ENCODE peak calls at places on chromosomes 6 and 20, in ten cellular contexts. M is upper lobe of right lung, C is AG08396, T is foreskin keratinocyte, G is fibroblast of the aortic adventitia, V is hippocampal formation, J is choroid plexus epithelial cell, U is thoracic aorta, L is HEK293T, D is HCT116. Z is an unnamed sample.

GRCh38 chr20:47146703-47147102 is 209.8 kb downstream of the ZMYND8 start:
- DNase-seq in M (no peak), C (peak; percentile 43), T (no peak), G (peak; percentile 43), V (no peak), J (peak; percentile 70), U (no peak), L (no peak), D (no peak), Z (peak; percentile 63)

GRCh38 chr20:20461526-20461925 is 93.6 kb downstream of the INSM1 start:
- DNase-seq in M (no peak), C (no peak), T (no peak), G (no peak), V (no peak), J (no peak), U (no peak), L (no peak), D (no peak), Z (no peak)

GRCh38 chr6:170190046-170190445 is 100.8 kb downstream of the DLL1 start:
- DNase-seq in M (no peak), C (no peak), T (no peak), G (no peak), V (no peak), J (no peak), U (no peak), L (no peak), D (no peak), Z (no peak)

GRCh38 chr20:20487811-20488210 is 119.9 kb downstream of the INSM1 start:
- DNase-seq in M (no peak), C (no peak), T (peak; percentile 64), G (no peak), V (no peak), J (no peak), U (no peak), L (no peak), D (no peak), Z (peak; percentile 17)

GRCh38 chr20:5095931-5096330 is 23.8 kb downstream of the PCNA start:
- DNase-seq in M (no peak), C (no peak), T (no peak), G (no peak), V (no peak), J (no peak), U (no peak), L (no peak), D (no peak), Z (no peak)

GRCh38 chr20:24668791-24669190 is 199.4 kb downstream of the SYNDIG1 start:
- DNase-seq in M (no peak), C (no peak), T (no peak), G (no peak), V (no peak), J (no peak), U (no peak), L (no peak), D (no peak), Z (no peak)

GRCh38 chr6:145031001-145031400 is 704.3 kb downstream of the EPM2A start:
- DNase-seq in M (no peak), C (no peak), T (no peak), G (peak; percentile 20), V (no peak), J (no peak), U (no peak), L (no peak), D (no peak), Z (peak; percentile 53)

GRCh38 chr20:3115190-3116107 is 30.9 kb upstream of the AVP start:
- DNase-seq in M (no peak), C (peak; percentile 91), T (peak; percentile 30), G (peak; percentile 65), V (no peak), J (peak; percentile 72), U (no peak), L (peak; percentile 85), D (peak; percentile 22), Z (peak; percentile 77)

GRCh38 chr6:135182120-135182992 is 1.2 kb downstream of the MYB start:
- DNase-seq in M (peak; percentile 75), C (peak; percentile 17), T (peak; percentile 4), G (peak; percentile 13), V (no peak), J (no peak), U (no peak), L (peak; percentile 30), D (no peak), Z (peak; percentile 44)

GRCh38 chr6:133062077-133062476 is 179.1 kb upstream of the EYA4 start:
- DNase-seq in M (no peak), C (peak; percentile 70), T (no peak), G (peak; percentile 71), V (peak; percentile 4), J (peak; percentile 76), U (no peak), L (no peak), D (no peak), Z (peak; percentile 93)

GRCh38 chr6:170128346-170128745 is 162.5 kb downstream of the DLL1 start:
- DNase-seq in M (peak; percentile 25), C (no peak), T (no peak), G (no peak), V (no peak), J (no peak), U (no peak), L (no peak), D (no peak), Z (no peak)

Z was measured in GM23248.